ENCODE peak calls at places on chromosomes 6 and 20, in five cellular contexts. E, T, X, W and B are unnamed samples.

GRCh38 chr6:149900620-149901443 is 2.9 kb upstream of the RAET1E start:
- DNase-seq in E (no peak), T (no peak), X (no peak), W (no peak), B (no peak)

GRCh38 chr20:36344517-36345132 is 38.5 kb downstream of the DLGAP4 start:
- DNase-seq in E (peak), T (peak), X (peak), W (peak), B (peak)

GRCh38 chr6:150334790-150335783 is 33.7 kb upstream of the IYD start:
- DNase-seq in E (peak), T (peak), X (peak), W (peak), B (no peak)

GRCh38 chr20:14829897-14830296 is 492.5 kb upstream of the FLRT3 start:
- DNase-seq in E (no peak), T (no peak), X (no peak), W (peak), B (no peak)

GRCh38 chr20:8301655-8302054 is 169.6 kb downstream of the PLCB1 start:
- DNase-seq in E (no peak), T (no peak), X (no peak), W (no peak), B (no peak)

GRCh38 chr20:57256908-57257307 is 9.5 kb downstream of the BMP7 start:
- DNase-seq in E (no peak), T (no peak), X (no peak), W (no peak), B (no peak)

GRCh38 chr20:50128520-50128905 is 15.6 kb upstream of the UBE2V1 start:
- DNase-seq in E (no peak), T (no peak), X (no peak), W (no peak), B (no peak)

GRCh38 chr6:135521431-135521830 is 23.9 kb upstream of the AHI1 start:
- DNase-seq in E (peak), T (no peak), X (peak), W (no peak), B (no peak)

GRCh38 chr6:35194390-35194789 is 19.4 kb upstream of the SCUBE3 start:
- DNase-seq in E (no peak), T (no peak), X (no peak), W (no peak), B (no peak)

GRCh38 chr6:27295301-27296079 is 16.6 kb downstream of the POM121L2 start:
- DNase-seq in E (peak), T (no peak), X (peak), W (peak), B (no peak)

GRCh38 chr20:3126527-3126859 is 33.2 kb downstream of the FASTKD5 start:
- DNase-seq in E (no peak), T (no peak), X (no peak), W (no peak), B (no peak)

GRCh38 chr6:28765978-28766351 is 157.8 kb downstream of the TRIM27 start:
- DNase-seq in E (no peak), T (no peak), X (no peak), W (no peak), B (no peak)

GRCh38 chr6:14068133-14068532 is 49.4 kb upstream of the CD83 start:
- DNase-seq in E (peak), T (no peak), X (peak), W (peak), B (no peak)

GRCh38 chr6:45946352-45946751 is 69.3 kb downstream of the CLIC5 start:
- DNase-seq in E (peak), T (no peak), X (peak), W (no peak), B (no peak)

GRCh38 chr20:24633026-24633425 is 163.6 kb downstream of the SYNDIG1 start:
- DNase-seq in E (no peak), T (no peak), X (no peak), W (no peak), B (no peak)

GRCh38 chr6:14066782-14067406 is 50.7 kb upstream of the CD83 start:
- DNase-seq in E (peak), T (peak), X (peak), W (peak), B (no peak)

GRCh38 chr6:16799279-16800193 is 38.3 kb upstream of the ATXN1 start:
- DNase-seq in E (peak), T (peak), X (peak), W (no peak), B (no peak)

GRCh38 chr6:85576479-85576878 is 17.2 kb downstream of the SNX14 start:
- DNase-seq in E (no peak), T (no peak), X (no peak), W (no peak), B (no peak)

GRCh38 chr20:7146552-7147219 is 379.2 kb downstream of the BMP2 start:
- DNase-seq in E (no peak), T (no peak), X (no peak), W (no peak), B (no peak)

GRCh38 chr6:169589293-169589692 is 112.5 kb downstream of the WDR27 start:
- DNase-seq in E (peak), T (no peak), X (no peak), W (peak), B (no peak)

GRCh38 chr6:148523551-148523950 is 180.9 kb downstream of the SASH1 start:
- DNase-seq in E (no peak), T (no peak), X (peak), W (no peak), B (no peak)

GRCh38 chr6:3775386-3775785 is 23.9 kb upstream of the PXDC1 start:
- DNase-seq in E (no peak), T (no peak), X (no peak), W (no peak), B (no peak)

GRCh38 chr6:33271608-33272357 is at the start of the genes RPS18 and VPS52:
- DNase-seq in E (peak), T (peak), X (peak), W (peak), B (peak)

GRCh38 chr6:43127180-43127579 is 43.9 kb upstream of the SRF start:
- DNase-seq in E (no peak), T (no peak), X (no peak), W (no peak), B (no peak)

GRCh38 chr6:9431945-9432344 is 982.9 kb downstream of the TFAP2A start:
- DNase-seq in E (no peak), T (no peak), X (no peak), W (no peak), B (no peak)

GRCh38 chr6:1652842-1653241 is 43.1 kb downstream of the FOXC1 start:
- DNase-seq in E (no peak), T (no peak), X (no peak), W (no peak), B (no peak)

GRCh38 chr20:52812231-52812847 is 159.8 kb upstream of the TSHZ2 start:
- DNase-seq in E (no peak), T (no peak), X (no peak), W (no peak), B (no peak)
- TF ChIP-seq CTCF in E (no peak), T (no peak), X (no peak), W (no peak), B (peak)

DNA sequence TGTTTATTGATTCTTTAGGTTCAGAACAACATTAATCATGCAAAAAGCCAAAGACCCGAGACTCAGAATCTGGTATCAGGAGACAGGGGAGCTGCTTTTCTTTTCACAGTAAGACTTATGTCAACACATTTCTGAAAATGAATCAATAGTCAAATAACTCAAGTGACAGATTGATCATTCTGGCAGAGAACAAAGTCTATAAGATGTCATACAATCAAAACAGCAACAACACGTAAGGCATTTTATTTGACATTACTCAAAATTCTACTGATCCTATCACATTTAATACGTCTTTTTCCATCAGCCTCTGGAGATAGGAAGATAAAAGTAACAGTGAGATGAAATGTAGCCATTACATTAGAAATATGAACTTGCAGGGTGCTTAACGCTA is 93.4 kb upstream of the EEF1E1 start:
- DNase-seq in E (no peak), T (no peak), X (no peak), W (no peak), B (no peak)
- TF ChIP-seq CTCF in E (no peak), T (no peak), X (no peak), W (no peak), B (no peak)

DNA sequence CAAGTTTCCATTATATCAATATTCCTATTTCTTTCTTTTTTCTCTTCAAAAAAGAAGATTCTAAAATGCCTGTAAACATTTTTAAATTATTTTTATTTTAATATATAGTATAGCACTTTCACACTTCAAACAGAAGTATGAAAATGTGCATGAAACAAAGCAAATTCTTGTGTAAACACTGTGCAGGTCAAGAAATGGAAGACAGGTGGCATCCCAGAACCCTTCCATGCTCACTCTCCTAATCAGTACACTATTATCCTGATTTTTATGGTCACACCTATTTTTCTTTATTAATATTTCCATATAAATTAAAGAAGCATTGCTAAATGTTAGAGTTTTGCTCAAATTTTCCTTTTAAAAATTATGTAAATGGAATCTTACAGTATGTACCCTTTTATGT is 561.6 kb upstream of the RNF217 start:
- DNase-seq in E (peak), T (no peak), X (no peak), W (no peak), B (no peak)
- TF ChIP-seq CTCF in E (peak), T (no peak), X (no peak), W (no peak), B (no peak)

DNA sequence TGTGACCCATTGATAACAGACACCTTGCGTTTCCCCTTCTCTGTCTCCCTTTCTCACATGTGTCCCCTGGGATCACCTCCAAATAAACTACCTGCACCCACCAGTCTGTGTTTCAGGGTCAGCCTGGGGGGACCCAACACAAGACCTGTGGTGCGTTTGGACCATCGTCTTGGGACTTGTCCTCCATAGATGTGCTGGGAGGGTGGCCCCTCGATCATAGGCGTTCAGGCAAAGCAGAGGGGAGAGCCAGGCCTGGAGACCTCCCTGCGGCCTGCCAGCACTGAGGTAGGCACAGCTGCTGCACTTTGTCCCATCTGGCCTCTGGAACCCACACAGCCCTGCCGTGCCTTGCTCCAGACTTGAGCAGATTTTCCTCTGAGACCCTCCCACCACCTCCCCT is 18.1 kb downstream of the CST9 start:
- DNase-seq in E (no peak), T (no peak), X (no peak), W (no peak), B (no peak)
- TF ChIP-seq CTCF in E (no peak), T (no peak), X (no peak), W (no peak), B (no peak)

DNA sequence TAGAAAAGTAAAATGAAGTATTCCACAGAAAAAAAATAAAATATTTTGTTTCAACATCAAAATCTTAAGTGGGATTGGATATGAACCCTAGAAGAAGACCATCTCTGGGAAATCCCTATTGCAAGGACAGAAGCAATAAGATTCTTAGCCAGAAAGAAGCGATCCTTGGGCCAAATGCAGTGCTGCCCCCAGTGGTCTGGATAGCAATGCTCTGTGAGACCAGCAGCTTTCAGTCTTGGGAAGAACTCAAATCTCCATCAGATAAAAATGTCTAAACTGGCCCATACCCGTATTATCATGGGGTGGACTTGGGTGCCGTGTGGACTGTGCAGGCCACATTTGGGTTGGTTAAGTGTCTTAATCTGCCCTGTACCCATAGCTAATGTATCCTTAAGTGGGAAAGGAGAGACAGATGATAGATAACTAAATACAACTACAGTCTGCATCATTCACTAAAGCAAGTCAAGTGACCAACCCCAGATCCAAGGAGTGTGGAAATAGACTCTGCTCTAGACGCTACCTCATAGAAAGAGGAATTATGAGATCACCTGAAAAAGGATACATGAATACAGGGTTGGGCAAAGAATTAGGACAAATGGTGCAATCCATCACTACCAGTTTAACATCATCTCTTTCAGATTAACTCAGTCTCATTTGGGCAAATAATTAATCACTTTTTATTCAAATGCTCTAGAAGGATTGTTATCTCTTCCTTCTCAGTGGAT is 38.9 kb upstream of the SNAP25 start:
- DNase-seq in E (peak), T (peak), X (peak), W (no peak), B (no peak)
- TF ChIP-seq CTCF in E (peak), T (peak), X (peak), W (peak), B (no peak)

DNA sequence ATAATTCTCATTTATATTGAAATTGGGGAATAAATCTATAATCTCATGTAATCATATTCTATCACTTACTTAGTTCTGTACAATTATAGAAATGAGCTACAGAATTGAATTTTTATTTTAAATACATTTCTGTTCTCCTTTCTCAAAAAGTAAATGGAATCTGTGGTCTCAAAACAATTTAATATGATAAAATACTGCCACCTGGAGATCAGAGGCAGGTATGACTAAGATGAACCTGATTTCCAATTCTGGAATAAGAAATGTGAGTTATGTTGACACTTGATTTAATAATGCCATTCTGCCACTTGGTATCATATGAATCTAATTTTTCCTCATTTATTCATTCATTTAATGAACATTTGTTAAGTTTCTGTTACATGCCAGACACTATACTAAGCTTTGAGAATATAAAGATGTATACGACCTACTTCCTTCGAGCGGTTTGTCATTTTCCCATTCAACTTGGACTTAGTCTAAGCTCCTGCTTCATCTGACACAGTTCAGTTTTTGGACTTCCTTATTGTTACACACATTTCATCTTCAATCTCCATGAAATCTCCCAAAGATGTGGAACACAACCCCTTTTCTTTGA is 7.6 kb upstream of the CCDC28A start:
- DNase-seq in E (peak), T (peak), X (peak), W (peak), B (no peak)
- TF ChIP-seq CTCF in E (peak), T (peak), X (peak), W (peak), B (peak)

DNA sequence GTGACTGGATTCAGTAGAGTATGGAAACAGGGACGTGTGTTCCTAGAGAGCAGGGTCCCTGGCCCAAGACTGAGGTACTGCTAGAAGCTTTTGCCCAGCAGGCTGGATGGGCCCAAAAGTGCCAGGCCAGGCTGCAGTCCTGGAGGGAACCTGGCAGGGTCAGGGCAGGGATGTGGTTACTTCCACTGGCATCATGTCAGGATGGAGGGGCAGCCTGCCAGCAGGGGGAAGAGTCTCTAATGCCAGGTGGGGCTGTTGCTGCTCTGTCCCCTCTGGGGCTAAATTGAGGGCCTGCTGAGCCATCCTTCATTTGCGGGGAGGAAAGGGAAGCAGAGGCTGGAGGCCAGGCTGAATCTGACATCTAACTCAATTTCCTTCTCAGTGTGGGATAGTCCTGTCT is 17.2 kb downstream of the ZDHHC14 start:
- DNase-seq in E (no peak), T (no peak), X (no peak), W (no peak), B (no peak)
- TF ChIP-seq CTCF in E (no peak), T (no peak), X (no peak), W (no peak), B (no peak)

GRCh38 chr6:79699606-79700005 is 68.5 kb downstream of the SH3BGRL2 start:
- DNase-seq in E (no peak), T (no peak), X (no peak), W (no peak), B (no peak)

GRCh38 chr6:79697430-79697829 is 66.3 kb downstream of the SH3BGRL2 start:
- DNase-seq in E (no peak), T (no peak), X (no peak), W (peak), B (no peak)

GRCh38 chr6:79694156-79694555 is 63.0 kb downstream of the SH3BGRL2 start:
- DNase-seq in E (no peak), T (no peak), X (no peak), W (no peak), B (no peak)

GRCh38 chr6:79694623-79695311 is 63.6 kb downstream of the SH3BGRL2 start:
- DNase-seq in E (no peak), T (no peak), X (no peak), W (no peak), B (no peak)
- TF ChIP-seq CTCF in E (peak), T (no peak), X (no peak), W (no peak), B (no peak)

GRCh38 chr6:11672261-11672660 is 106.3 kb downstream of the ADTRP start:
- DNase-seq in E (peak), T (no peak), X (peak), W (no peak), B (no peak)

GRCh38 chr6:11681357-11681756 is 97.2 kb downstream of the ADTRP start:
- DNase-seq in E (no peak), T (no peak), X (no peak), W (no peak), B (no peak)

GRCh38 chr6:11672669-11673068 is 105.9 kb downstream of the ADTRP start:
- DNase-seq in E (no peak), T (no peak), X (no peak), W (no peak), B (no peak)

DNA sequence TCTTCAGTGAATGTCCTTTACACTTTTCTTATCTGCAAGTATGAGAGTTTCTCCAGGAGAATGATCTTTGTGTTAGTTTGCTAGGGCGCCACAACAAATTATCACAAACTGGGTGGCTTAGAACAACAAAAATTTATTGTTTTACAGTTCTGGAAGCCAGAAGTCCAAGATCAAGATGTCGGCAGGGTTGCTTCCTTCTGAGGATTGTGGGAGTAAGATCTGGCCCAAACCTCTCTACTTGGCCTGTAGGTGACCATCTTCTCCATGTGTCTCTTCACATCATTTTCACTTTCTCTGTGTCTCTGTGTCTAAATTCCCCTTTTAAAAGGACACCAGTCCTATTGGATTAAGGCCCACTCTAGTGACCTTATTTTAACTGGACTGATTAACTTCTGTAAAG is 103.0 kb downstream of the ADTRP start:
- DNase-seq in E (peak), T (no peak), X (no peak), W (peak), B (no peak)
- TF ChIP-seq CTCF in E (peak), T (no peak), X (peak), W (peak), B (no peak)